ENCODE peak calls at places on chromosomes 13 and 19, in six cellular contexts. One of them, this sample, is unnamed.

GRCh38 chr19:47190167-47190727 is 40.8 kb downstream of the BBC3 start:
- DNase-seq in 8988T: no peak
- DNase-seq in thyroid gland: peak
- DNase-seq in HEK293T: no peak
- DNase-seq in stimulated activated CD4-positive, alpha-beta T cell treated with anti-CD3 and anti-CD28 coated beads, TNF-alpha, amount 100 ng/mL, for 48 hours: peak
- DNase-seq in choroid plexus epithelial cell: peak
- DNase-seq in this sample: peak

GRCh38 chr19:10290439-10290875 is 705 bp downstream of the ICAM5 start:
- DNase-seq in 8988T: no peak
- DNase-seq in thyroid gland: no peak
- DNase-seq in HEK293T: no peak
- DNase-seq in stimulated activated CD4-positive, alpha-beta T cell treated with anti-CD3 and anti-CD28 coated beads, TNF-alpha, amount 100 ng/mL, for 48 hours: no peak
- DNase-seq in choroid plexus epithelial cell: no peak
- DNase-seq in this sample: no peak

GRCh38 chr19:12987190-12987589 is 8.1 kb upstream of the NFIX start:
- DNase-seq in 8988T: no peak
- DNase-seq in thyroid gland: no peak
- DNase-seq in HEK293T: no peak
- DNase-seq in stimulated activated CD4-positive, alpha-beta T cell treated with anti-CD3 and anti-CD28 coated beads, TNF-alpha, amount 100 ng/mL, for 48 hours: no peak
- DNase-seq in choroid plexus epithelial cell: no peak
- DNase-seq in this sample: no peak

GRCh38 chr13:59510377-59510776 is 653.4 kb downstream of the DIAPH3 start:
- DNase-seq in 8988T: no peak
- DNase-seq in thyroid gland: no peak
- DNase-seq in HEK293T: no peak
- DNase-seq in stimulated activated CD4-positive, alpha-beta T cell treated with anti-CD3 and anti-CD28 coated beads, TNF-alpha, amount 100 ng/mL, for 48 hours: no peak
- DNase-seq in choroid plexus epithelial cell: no peak
- DNase-seq in this sample: no peak

GRCh38 chr19:41116261-41116660 is 2.0 kb downstream of the CYP2F1 start:
- DNase-seq in 8988T: no peak
- DNase-seq in thyroid gland: no peak
- DNase-seq in HEK293T: no peak
- DNase-seq in stimulated activated CD4-positive, alpha-beta T cell treated with anti-CD3 and anti-CD28 coated beads, TNF-alpha, amount 100 ng/mL, for 48 hours: no peak
- DNase-seq in choroid plexus epithelial cell: no peak
- DNase-seq in this sample: no peak

GRCh38 chr19:37874784-37875183 is 31.6 kb downstream of the WDR87 start:
- DNase-seq in 8988T: no peak
- DNase-seq in thyroid gland: peak
- DNase-seq in HEK293T: no peak
- DNase-seq in stimulated activated CD4-positive, alpha-beta T cell treated with anti-CD3 and anti-CD28 coated beads, TNF-alpha, amount 100 ng/mL, for 48 hours: no peak
- DNase-seq in choroid plexus epithelial cell: peak
- DNase-seq in this sample: no peak

GRCh38 chr19:45514376-45515051 is 7.2 kb downstream of the VASP start:
- DNase-seq in 8988T: no peak
- DNase-seq in thyroid gland: no peak
- DNase-seq in HEK293T: no peak
- DNase-seq in stimulated activated CD4-positive, alpha-beta T cell treated with anti-CD3 and anti-CD28 coated beads, TNF-alpha, amount 100 ng/mL, for 48 hours: no peak
- DNase-seq in choroid plexus epithelial cell: no peak
- DNase-seq in this sample: no peak

GRCh38 chr13:27053902-27054595 is 117.6 kb downstream of the USP12 start:
- DNase-seq in 8988T: peak
- DNase-seq in thyroid gland: no peak
- DNase-seq in HEK293T: no peak
- DNase-seq in stimulated activated CD4-positive, alpha-beta T cell treated with anti-CD3 and anti-CD28 coated beads, TNF-alpha, amount 100 ng/mL, for 48 hours: no peak
- DNase-seq in choroid plexus epithelial cell: peak
- DNase-seq in this sample: no peak

GRCh38 chr19:21483589-21484170 is 21.7 kb upstream of the ZNF429 start:
- DNase-seq in 8988T: peak
- DNase-seq in thyroid gland: peak
- DNase-seq in HEK293T: peak
- DNase-seq in stimulated activated CD4-positive, alpha-beta T cell treated with anti-CD3 and anti-CD28 coated beads, TNF-alpha, amount 100 ng/mL, for 48 hours: peak
- DNase-seq in choroid plexus epithelial cell: peak
- DNase-seq in this sample: peak

GRCh38 chr13:39039033-39039432 is 777 bp downstream of the NHLRC3 start:
- DNase-seq in 8988T: no peak
- DNase-seq in thyroid gland: no peak
- DNase-seq in HEK293T: no peak
- DNase-seq in stimulated activated CD4-positive, alpha-beta T cell treated with anti-CD3 and anti-CD28 coated beads, TNF-alpha, amount 100 ng/mL, for 48 hours: no peak
- DNase-seq in choroid plexus epithelial cell: peak
- DNase-seq in this sample: no peak

GRCh38 chr13:99981115-99982020 is at the start of gene ZIC2:
- DNase-seq in 8988T: no peak
- DNase-seq in thyroid gland: no peak
- DNase-seq in HEK293T: peak
- DNase-seq in stimulated activated CD4-positive, alpha-beta T cell treated with anti-CD3 and anti-CD28 coated beads, TNF-alpha, amount 100 ng/mL, for 48 hours: no peak
- DNase-seq in choroid plexus epithelial cell: peak
- DNase-seq in this sample: no peak

GRCh38 chr13:100803091-100803490 is 128.5 kb upstream of the TMTC4 start:
- DNase-seq in 8988T: no peak
- DNase-seq in thyroid gland: no peak
- DNase-seq in HEK293T: no peak
- DNase-seq in stimulated activated CD4-positive, alpha-beta T cell treated with anti-CD3 and anti-CD28 coated beads, TNF-alpha, amount 100 ng/mL, for 48 hours: no peak
- DNase-seq in choroid plexus epithelial cell: no peak
- DNase-seq in this sample: no peak

GRCh38 chr13:23921451-23921888 is 24.2 kb upstream of the C1QTNF9B start:
- DNase-seq in 8988T: no peak
- DNase-seq in thyroid gland: no peak
- DNase-seq in HEK293T: peak
- DNase-seq in stimulated activated CD4-positive, alpha-beta T cell treated with anti-CD3 and anti-CD28 coated beads, TNF-alpha, amount 100 ng/mL, for 48 hours: no peak
- DNase-seq in choroid plexus epithelial cell: peak
- DNase-seq in this sample: no peak

GRCh38 chr13:20230913-20231838 is 943 bp downstream of the GJB6 start:
- DNase-seq in 8988T: no peak
- DNase-seq in thyroid gland: no peak
- DNase-seq in HEK293T: no peak
- DNase-seq in stimulated activated CD4-positive, alpha-beta T cell treated with anti-CD3 and anti-CD28 coated beads, TNF-alpha, amount 100 ng/mL, for 48 hours: no peak
- DNase-seq in choroid plexus epithelial cell: no peak
- DNase-seq in this sample: no peak

GRCh38 chr13:45396548-45397095 is 21.6 kb downstream of the SLC25A30 start:
- DNase-seq in 8988T: no peak
- DNase-seq in thyroid gland: peak
- DNase-seq in HEK293T: no peak
- DNase-seq in stimulated activated CD4-positive, alpha-beta T cell treated with anti-CD3 and anti-CD28 coated beads, TNF-alpha, amount 100 ng/mL, for 48 hours: no peak
- DNase-seq in choroid plexus epithelial cell: no peak
- DNase-seq in this sample: no peak

GRCh38 chr13:111152836-111153235 is 37.7 kb downstream of the ARHGEF7 start:
- DNase-seq in 8988T: no peak
- DNase-seq in thyroid gland: no peak
- DNase-seq in HEK293T: no peak
- DNase-seq in stimulated activated CD4-positive, alpha-beta T cell treated with anti-CD3 and anti-CD28 coated beads, TNF-alpha, amount 100 ng/mL, for 48 hours: no peak
- DNase-seq in choroid plexus epithelial cell: peak
- DNase-seq in this sample: peak